ENCODE peak calls at places on chromosomes 4 and X, in seven cellular contexts. I is tibial artery, F is endothelial cell, A is heart left ventricle, S is AG04450, N is right atrium auricular region, Y is kidney. O is an unnamed sample.

GRCh38 chrX:22081475-22082092 is 49.5 kb downstream of the PHEX start:
- DNase-seq in I (no peak), F (peak), A (peak), S (peak), N (peak), Y (no peak), O (peak)

GRCh38 chrX:57741107-57741506 is 61.0 kb upstream of the NLRP2B start:
- DNase-seq in I (no peak), F (no peak), A (no peak), S (no peak), N (no peak), Y (no peak), O (no peak)

GRCh38 chr4:23369331-23369730 is 520.5 kb downstream of the PPARGC1A start:
- DNase-seq in I (no peak), F (no peak), A (peak), S (no peak), N (no peak), Y (no peak), O (no peak)

GRCh38 chr4:157754410-157754809 is 418.4 kb downstream of the GASK1B start:
- DNase-seq in I (no peak), F (no peak), A (no peak), S (no peak), N (no peak), Y (no peak), O (no peak)

GRCh38 chr4:176188654-176189053 is 6.7 kb downstream of the SPATA4 start:
- DNase-seq in I (no peak), F (no peak), A (no peak), S (no peak), N (no peak), Y (no peak), O (no peak)

GRCh38 chr4:20248155-20248558 is 3.5 kb upstream of the SLIT2 start:
- DNase-seq in I (no peak), F (peak), A (no peak), S (peak), N (no peak), Y (no peak), O (no peak)

GRCh38 chrX:12814434-12814833 is 23.2 kb downstream of the PRPS2 start:
- DNase-seq in I (no peak), F (peak), A (no peak), S (peak), N (no peak), Y (no peak), O (peak)

GRCh38 chr4:2948895-2949781 is 14.1 kb downstream of the NOP14 start:
- DNase-seq in I (no peak), F (peak), A (no peak), S (no peak), N (no peak), Y (no peak), O (no peak)

GRCh38 chr4:35300996-35301774 is 943.1 kb downstream of the ARAP2 start:
- DNase-seq in I (no peak), F (peak), A (no peak), S (no peak), N (no peak), Y (no peak), O (peak)

GRCh38 chr4:169249214-169249973 is 21.4 kb downstream of the SH3RF1 start:
- DNase-seq in I (no peak), F (no peak), A (no peak), S (no peak), N (no peak), Y (no peak), O (no peak)

GRCh38 chr4:24419147-24420034 is 165.0 kb downstream of the DHX15 start:
- DNase-seq in I (peak), F (peak), A (peak), S (peak), N (peak), Y (peak), O (peak)

GRCh38 chr4:112857461-112857860 is 192.0 kb upstream of the ANK2 start:
- DNase-seq in I (no peak), F (no peak), A (no peak), S (peak), N (no peak), Y (no peak), O (no peak)

GRCh38 chr4:81065446-81065845 is 34.9 kb downstream of the BMP3 start:
- DNase-seq in I (no peak), F (no peak), A (no peak), S (no peak), N (no peak), Y (no peak), O (no peak)

GRCh38 chrX:20263474-20263873 is 3.2 kb downstream of the RPS6KA3 start:
- DNase-seq in I (no peak), F (no peak), A (no peak), S (no peak), N (no peak), Y (no peak), O (no peak)

GRCh38 chrX:362937-363620 is 23.6 kb downstream of the PPP2R3B start:
- DNase-seq in I (peak), F (no peak), A (no peak), S (no peak), N (no peak), Y (peak), O (no peak)

GRCh38 chrX:124791492-124792095 is 445.2 kb downstream of the SH2D1A start:
- DNase-seq in I (no peak), F (no peak), A (no peak), S (no peak), N (no peak), Y (no peak), O (no peak)

GRCh38 chr4:145538636-145539035 is 57.0 kb downstream of the SMAD1 start:
- DNase-seq in I (no peak), F (no peak), A (no peak), S (no peak), N (no peak), Y (no peak), O (no peak)

GRCh38 chrX:102651968-102652744 is 873 bp downstream of the GPRASP1 start:
- DNase-seq in I (peak), F (peak), A (no peak), S (no peak), N (peak), Y (peak), O (peak)

GRCh38 chrX:40201486-40201885 is 103.7 kb upstream of the BCOR start:
- DNase-seq in I (no peak), F (no peak), A (no peak), S (no peak), N (no peak), Y (no peak), O (no peak)

GRCh38 chr4:141599853-141600252 is 36.5 kb upstream of the IL15 start:
- DNase-seq in I (no peak), F (no peak), A (no peak), S (no peak), N (no peak), Y (no peak), O (no peak)

GRCh38 chr4:2931765-2932560 is 31.2 kb downstream of the NOP14 start:
- DNase-seq in I (peak), F (peak), A (peak), S (no peak), N (no peak), Y (peak), O (no peak)

GRCh38 chr4:155972098-155972497 is 18.4 kb upstream of the CTSO start:
- DNase-seq in I (no peak), F (no peak), A (no peak), S (no peak), N (no peak), Y (no peak), O (no peak)

GRCh38 chrX:39556056-39556455 is 541.7 kb downstream of the BCOR start:
- DNase-seq in I (no peak), F (no peak), A (no peak), S (no peak), N (no peak), Y (no peak), O (no peak)

GRCh38 chr4:48360285-48360965 is 19.1 kb downstream of the SLAIN2 start:
- DNase-seq in I (no peak), F (no peak), A (no peak), S (peak), N (no peak), Y (no peak), O (no peak)

GRCh38 chrX:108270739-108271396 is 167.4 kb downstream of the COL4A6 start:
- DNase-seq in I (no peak), F (no peak), A (no peak), S (no peak), N (no peak), Y (no peak), O (no peak)

GRCh38 chrX:98607739-98608138 is 1724.0 kb downstream of the RPA4 start:
- DNase-seq in I (no peak), F (no peak), A (no peak), S (no peak), N (no peak), Y (no peak), O (no peak)

GRCh38 chr4:26238426-26238781 is 82.4 kb upstream of the RBPJ start:
- DNase-seq in I (no peak), F (no peak), A (no peak), S (no peak), N (no peak), Y (no peak), O (no peak)

GRCh38 chr4:142743071-142743825 is 102.9 kb downstream of the INPP4B start:
- DNase-seq in I (no peak), F (no peak), A (no peak), S (no peak), N (no peak), Y (no peak), O (no peak)

GRCh38 chr4:186002853-186003252 is 66.1 kb upstream of the TLR3 start:
- DNase-seq in I (no peak), F (no peak), A (no peak), S (no peak), N (no peak), Y (no peak), O (no peak)

GRCh38 chrX:118510076-118510475 is 14.5 kb downstream of the DOCK11 start:
- DNase-seq in I (no peak), F (no peak), A (no peak), S (no peak), N (no peak), Y (no peak), O (no peak)

GRCh38 chr4:94304365-94304971 is 38.2 kb downstream of the HPGDS start:
- DNase-seq in I (no peak), F (peak), A (no peak), S (no peak), N (no peak), Y (no peak), O (peak)

DNA sequence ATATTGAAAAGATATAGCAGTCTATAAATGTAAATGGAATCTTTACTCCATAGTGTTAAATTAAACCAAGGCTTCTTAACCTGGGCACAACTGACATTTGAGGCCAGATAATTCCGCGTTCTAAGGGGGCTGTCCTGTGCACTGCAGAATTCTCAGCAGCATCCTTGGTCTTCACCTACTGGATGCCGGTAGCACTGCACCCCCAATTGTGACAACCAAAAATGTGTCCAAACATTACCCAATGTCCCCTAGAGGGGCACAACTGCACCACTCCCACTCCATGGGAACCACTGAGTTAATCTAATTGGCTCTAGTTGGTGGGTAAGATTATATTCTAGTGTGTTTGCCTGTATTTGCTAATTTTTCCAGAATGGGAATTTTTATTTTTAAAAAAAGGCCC is 16.6 kb downstream of the AP1S2 start:
- DNase-seq in I (no peak), F (peak), A (no peak), S (no peak), N (no peak), Y (no peak), O (peak)
- TF ChIP-seq CTCF in I (no peak), F (peak), A (no peak), S (peak), N (peak), Y (no peak), O (peak)

DNA sequence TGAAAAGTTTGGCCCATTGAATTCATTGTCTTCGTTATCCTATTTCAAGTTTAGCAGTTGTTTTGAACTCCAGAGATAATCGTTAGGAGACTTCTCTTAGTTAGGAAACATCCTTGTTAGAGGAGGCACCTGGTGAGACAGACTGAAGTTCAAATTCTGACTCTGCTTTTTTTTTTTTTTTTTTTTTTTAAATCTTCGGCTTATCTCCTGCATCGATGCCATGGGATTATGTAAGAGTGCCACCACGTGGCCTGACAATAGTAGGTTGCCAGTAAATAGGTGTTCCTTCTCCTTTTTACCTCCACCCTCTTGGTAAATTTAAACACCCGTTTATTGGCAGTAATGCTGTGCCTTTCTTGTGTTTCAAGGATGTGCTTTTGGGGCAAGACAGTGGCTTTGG is 149.3 kb downstream of the SOWAHB start:
- DNase-seq in I (no peak), F (peak), A (no peak), S (no peak), N (no peak), Y (no peak), O (no peak)
- TF ChIP-seq CTCF in I (peak), F (peak), A (no peak), S (no peak), N (no peak), Y (peak), O (peak)

GRCh38 chrX:110414273-110414672 is 55.6 kb downstream of the RTL9 start:
- DNase-seq in I (no peak), F (no peak), A (no peak), S (no peak), N (no peak), Y (no peak), O (no peak)

GRCh38 chrX:110414679-110415439 is 56.2 kb downstream of the RTL9 start:
- DNase-seq in I (no peak), F (no peak), A (no peak), S (no peak), N (no peak), Y (no peak), O (no peak)

GRCh38 chrX:110415440-110416167 is 57.0 kb downstream of the RTL9 start:
- DNase-seq in I (no peak), F (no peak), A (no peak), S (no peak), N (no peak), Y (no peak), O (no peak)

GRCh38 chrX:110413727-110414124 is 55.1 kb downstream of the RTL9 start:
- DNase-seq in I (no peak), F (no peak), A (no peak), S (no peak), N (no peak), Y (no peak), O (no peak)

GRCh38 chrX:110412971-110413726 is 54.5 kb downstream of the RTL9 start:
- DNase-seq in I (peak), F (peak), A (peak), S (no peak), N (peak), Y (peak), O (peak)
- TF ChIP-seq CTCF in I (peak), F (peak), A (peak), S (peak), N (peak), Y (peak), O (peak)

GRCh38 chr4:127782275-127783025 is at the start of gene HSPA4L:
- DNase-seq in I (peak), F (peak), A (peak), S (no peak), N (peak), Y (peak), O (no peak)
- TF ChIP-seq CTCF in I (peak), F (no peak), A (peak), S (peak), N (peak), Y (peak), O (peak)

DNA sequence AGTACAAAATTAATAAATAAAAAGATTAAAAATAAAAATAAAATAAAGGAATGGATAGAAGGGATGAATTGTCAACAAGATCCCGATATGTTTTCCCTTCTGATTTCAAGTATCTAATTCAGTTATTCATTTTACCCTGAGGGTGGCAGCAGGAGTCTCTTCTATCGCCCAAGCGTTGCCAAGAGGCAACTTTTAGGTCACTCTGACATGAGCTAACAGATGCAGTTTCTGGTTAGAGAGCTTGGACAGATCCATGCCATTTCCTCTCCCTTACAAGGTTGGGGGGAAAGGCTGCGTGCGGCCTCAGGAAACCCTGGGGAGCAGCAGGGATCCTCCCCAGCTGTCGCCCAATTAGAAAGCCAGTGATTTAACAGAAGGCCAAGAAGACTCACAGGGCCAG is 35.3 kb upstream of the WAS start:
- DNase-seq in I (peak), F (peak), A (peak), S (no peak), N (peak), Y (no peak), O (no peak)
- TF ChIP-seq CTCF in I (peak), F (no peak), A (peak), S (peak), N (peak), Y (peak), O (peak)

DNA sequence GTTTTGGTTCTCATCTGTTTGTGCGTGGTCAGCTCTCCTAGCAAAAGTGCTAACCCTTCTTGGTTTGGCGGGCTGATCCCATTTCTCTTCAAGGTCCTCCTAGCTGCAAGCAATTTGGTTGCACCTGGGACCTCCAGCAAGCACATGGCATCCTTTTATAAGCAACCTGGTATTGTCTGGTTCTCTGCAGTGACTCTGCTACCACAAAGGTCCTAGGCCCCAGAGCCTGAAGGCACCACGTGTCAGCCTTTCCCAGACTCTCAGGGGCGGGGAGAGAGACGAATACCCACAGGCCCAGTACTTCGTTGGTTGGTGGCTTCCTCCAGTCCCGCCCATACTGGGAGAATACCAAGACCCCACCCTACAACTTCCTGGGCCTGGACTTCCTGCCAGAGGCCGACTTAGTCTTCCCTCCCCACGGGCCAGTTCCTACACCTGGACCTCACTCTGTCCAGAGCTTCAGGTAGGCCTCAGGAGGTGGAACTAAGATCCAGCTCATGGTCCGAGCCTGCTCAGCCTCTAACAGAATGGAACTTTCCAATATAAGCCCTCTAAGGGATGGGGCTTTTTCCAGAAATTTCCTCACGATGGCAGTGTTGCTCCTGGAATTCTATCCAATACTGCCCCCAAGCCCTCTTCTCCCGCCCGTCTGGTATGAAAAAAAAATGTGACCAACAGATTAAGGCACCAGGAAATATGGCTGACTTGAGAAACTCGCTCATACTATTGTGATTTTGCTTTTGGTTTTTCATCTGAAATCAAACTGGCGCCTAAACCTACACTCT is 192.5 kb upstream of the STK26 start:
- DNase-seq in I (peak), F (peak), A (peak), S (no peak), N (peak), Y (peak), O (peak)
- TF ChIP-seq CTCF in I (peak), F (no peak), A (peak), S (peak), N (peak), Y (peak), O (peak)

DNA sequence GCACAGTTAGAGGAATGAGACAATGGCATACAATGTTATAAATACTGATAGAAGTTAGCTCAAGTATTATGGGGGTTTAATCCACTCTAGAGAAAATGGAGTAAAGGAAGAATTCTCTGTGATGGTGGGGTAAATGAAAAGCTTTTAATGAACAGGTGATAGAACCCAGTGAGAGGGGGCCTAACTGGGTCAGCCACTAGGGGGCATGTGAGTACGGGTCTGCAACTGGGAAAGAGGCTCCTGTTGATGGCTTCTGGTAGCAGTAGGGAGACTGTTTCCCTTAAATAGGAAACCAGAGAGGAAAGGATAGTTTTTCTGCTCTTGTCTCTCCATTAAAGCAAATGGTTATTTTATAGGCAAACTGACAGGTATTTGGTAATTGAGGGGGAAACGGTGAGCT is 132.8 kb upstream of the GPR101 start:
- DNase-seq in I (no peak), F (peak), A (no peak), S (no peak), N (no peak), Y (no peak), O (no peak)
- TF ChIP-seq CTCF in I (no peak), F (peak), A (no peak), S (no peak), N (peak), Y (no peak), O (peak)

O was measured in neural crest cell.